ENCODE peak calls at places on chromosome 3, in seven cellular contexts. N is stimulated activated CD8-positive, alpha-beta memory T cell treated with anti-CD3 and anti-CD28 coated beads, Interleukin-15, amount 100 ng/mL, for 24 hours; W is fibroblast of the conjunctiva; T is MCF 10A; A is NB4; X is SW480; U is Caki2. M is an unnamed sample.

GRCh38 chr3:29481249-29481648 is 200.4 kb downstream of the RBMS3 start:
- DNase-seq in N (no peak), W (no peak), T (no peak), A (no peak), X (no peak), U (no peak), M (no peak)

GRCh38 chr3:139710212-139710611 is 32.4 kb upstream of the NMNAT3 start:
- DNase-seq in N (no peak), W (no peak), T (no peak), A (no peak), X (peak), U (no peak), M (no peak)

GRCh38 chr3:187186801-187187421 is 10.4 kb upstream of the RTP1 start:
- DNase-seq in N (no peak), W (peak), T (peak), A (no peak), X (no peak), U (no peak), M (no peak)

GRCh38 chr3:89740029-89740880 is 632.8 kb downstream of the EPHA3 start:
- DNase-seq in N (no peak), W (no peak), T (no peak), A (no peak), X (no peak), U (no peak), M (no peak)

GRCh38 chr3:18351823-18352744 is 73.1 kb downstream of the SATB1 start:
- DNase-seq in N (no peak), W (no peak), T (no peak), A (no peak), X (no peak), U (no peak), M (no peak)

GRCh38 chr3:138818175-138818574 is 16.6 kb downstream of the PIK3CB start:
- DNase-seq in N (no peak), W (no peak), T (no peak), A (peak), X (no peak), U (no peak), M (no peak)

GRCh38 chr3:155037508-155038202 is 42.5 kb upstream of the MME start:
- DNase-seq in N (no peak), W (no peak), T (no peak), A (no peak), X (no peak), U (no peak), M (no peak)

GRCh38 chr3:52182203-52182602 is 15.8 kb upstream of the ALAS1 start:
- DNase-seq in N (no peak), W (no peak), T (no peak), A (no peak), X (no peak), U (no peak), M (no peak)

GRCh38 chr3:14775011-14775410 is 43.8 kb upstream of the FGD5 start:
- DNase-seq in N (no peak), W (no peak), T (no peak), A (no peak), X (no peak), U (no peak), M (no peak)

GRCh38 chr3:4680881-4681300 is 187.7 kb downstream of the ITPR1 start:
- DNase-seq in N (no peak), W (no peak), T (no peak), A (peak), X (peak), U (no peak), M (no peak)

GRCh38 chr3:194664857-194665256 is 7.1 kb downstream of the LSG1 start:
- DNase-seq in N (no peak), W (no peak), T (no peak), A (no peak), X (no peak), U (no peak), M (no peak)

GRCh38 chr3:171175840-171176239 is 149.3 kb upstream of the SLC2A2 start:
- DNase-seq in N (no peak), W (no peak), T (no peak), A (no peak), X (no peak), U (no peak), M (no peak)